ENCODE peak calls at places on chromosomes 2 and 18, in nine cellular contexts. Y, L, J, F, D, H, O, Q and U are unnamed samples.

GRCh38 chr2:25651066-25651465 is 22.3 kb downstream of the DTNB start:
- DNase-seq in Y (no peak), L (no peak), J (no peak), F (no peak), D (no peak), H (no peak), O (no peak), Q (no peak), U (no peak)

GRCh38 chr2:232951181-232951580 is 61.9 kb downstream of the NGEF start:
- DNase-seq in Y (no peak), L (no peak), J (no peak), F (no peak), D (no peak), H (no peak), O (no peak), Q (no peak), U (no peak)

GRCh38 chr18:48360376-48361021 is 48.7 kb downstream of the ZBTB7C start:
- DNase-seq in Y (no peak), L (no peak), J (no peak), F (peak; percentile 3), D (no peak), H (no peak), O (no peak), Q (no peak), U (no peak)

GRCh38 chr2:46857871-46858696 is 57.5 kb downstream of the MCFD2 start:
- DNase-seq in Y (peak; percentile 97), L (peak; percentile 75), J (no peak), F (no peak), D (no peak), H (no peak), O (peak; percentile 45), Q (no peak), U (peak; percentile 85)

GRCh38 chr18:36576339-36576738 is 252.5 kb downstream of the TPGS2 start:
- DNase-seq in Y (no peak), L (no peak), J (no peak), F (no peak), D (no peak), H (no peak), O (no peak), Q (no peak), U (no peak)

GRCh38 chr18:10059610-10060468 is 146.0 kb downstream of the VAPA start:
- DNase-seq in Y (no peak), L (no peak), J (no peak), F (no peak), D (no peak), H (no peak), O (no peak), Q (no peak), U (no peak)

GRCh38 chr2:16114836-16115235 is 174.5 kb downstream of the MYCN start:
- DNase-seq in Y (no peak), L (no peak), J (no peak), F (no peak), D (no peak), H (no peak), O (no peak), Q (no peak), U (no peak)

GRCh38 chr18:22207022-22207758 is 37.8 kb downstream of the GATA6 start:
- DNase-seq in Y (no peak), L (peak; percentile 45), J (no peak), F (no peak), D (no peak), H (no peak), O (no peak), Q (no peak), U (no peak)

GRCh38 chr2:229282758-229283546 is 11.9 kb upstream of the PID1 start:
- DNase-seq in Y (peak; percentile 69), L (peak; percentile 81), J (no peak), F (no peak), D (no peak), H (no peak), O (peak; percentile 88), Q (no peak), U (peak; percentile 81)

GRCh38 chr18:60892441-60892840 is 440.8 kb upstream of the CDH20 start:
- DNase-seq in Y (no peak), L (no peak), J (no peak), F (no peak), D (no peak), H (no peak), O (peak; percentile 7), Q (no peak), U (no peak)

GRCh38 chr2:38122344-38122743 is 46.4 kb upstream of the CYP1B1 start:
- DNase-seq in Y (no peak), L (peak; percentile 61), J (no peak), F (no peak), D (no peak), H (no peak), O (peak; percentile 24), Q (no peak), U (no peak)

GRCh38 chr18:49638891-49639557 is 77.2 kb downstream of the LIPG start:
- DNase-seq in Y (no peak), L (no peak), J (no peak), F (no peak), D (no peak), H (peak; percentile 22), O (no peak), Q (no peak), U (no peak)

GRCh38 chr2:55384786-55385185 is 34.9 kb downstream of the CCDC88A start:
- DNase-seq in Y (no peak), L (no peak), J (no peak), F (no peak), D (no peak), H (no peak), O (no peak), Q (no peak), U (no peak)

GRCh38 chr2:127737892-127738291 is 36.6 kb downstream of the SFT2D3 start:
- DNase-seq in Y (no peak), L (no peak), J (no peak), F (no peak), D (no peak), H (no peak), O (no peak), Q (no peak), U (no peak)

GRCh38 chr18:32040936-32041335 is 22.3 kb downstream of the RNF125 start:
- DNase-seq in Y (no peak), L (no peak), J (no peak), F (no peak), D (peak; percentile 58), H (no peak), O (no peak), Q (no peak), U (no peak)

GRCh38 chr2:237165405-237166276 is 80.0 kb downstream of the COPS8 start:
- DNase-seq in Y (no peak), L (peak; percentile 50), J (no peak), F (peak; percentile 58), D (no peak), H (peak; percentile 16), O (peak; percentile 19), Q (peak; percentile 75), U (no peak)

GRCh38 chr2:69693472-69694450 is 48.2 kb upstream of the ANXA4 start:
- DNase-seq in Y (no peak), L (no peak), J (no peak), F (no peak), D (no peak), H (no peak), O (no peak), Q (no peak), U (no peak)

GRCh38 chr2:75003773-75004172 is 45.3 kb downstream of the POLE4 start:
- DNase-seq in Y (no peak), L (no peak), J (no peak), F (no peak), D (no peak), H (no peak), O (no peak), Q (no peak), U (no peak)

GRCh38 chr2:142180820-142181533 is 50.2 kb upstream of the LRP1B start:
- DNase-seq in Y (no peak), L (no peak), J (no peak), F (peak; percentile 88), D (no peak), H (no peak), O (no peak), Q (peak; percentile 87), U (no peak)

GRCh38 chr2:10355471-10356458 is 53.1 kb downstream of the HPCAL1 start:
- DNase-seq in Y (no peak), L (no peak), J (no peak), F (no peak), D (no peak), H (no peak), O (no peak), Q (no peak), U (no peak)

GRCh38 chr2:176934131-176934530 is 278.5 kb upstream of the HNRNPA3 start:
- DNase-seq in Y (no peak), L (no peak), J (no peak), F (no peak), D (no peak), H (no peak), O (no peak), Q (no peak), U (no peak)

GRCh38 chr2:193836424-193836823 is 1641.7 kb upstream of the TMEFF2 start:
- DNase-seq in Y (no peak), L (no peak), J (no peak), F (no peak), D (no peak), H (no peak), O (no peak), Q (no peak), U (no peak)

GRCh38 chr2:168345601-168346000 is 98.2 kb upstream of the STK39 start:
- DNase-seq in Y (no peak), L (no peak), J (no peak), F (no peak), D (no peak), H (no peak), O (no peak), Q (no peak), U (no peak)

GRCh38 chr2:16257725-16258028 is 317.3 kb downstream of the MYCN start:
- DNase-seq in Y (no peak), L (no peak), J (no peak), F (no peak), D (no peak), H (no peak), O (no peak), Q (no peak), U (no peak)

GRCh38 chr2:57333221-57333620 is 713.4 kb upstream of the VRK2 start:
- DNase-seq in Y (no peak), L (no peak), J (no peak), F (no peak), D (no peak), H (no peak), O (no peak), Q (no peak), U (no peak)